ENCODE peak calls at places on chromosomes 6 and 20, in eight cellular contexts. X, V, S, F, O, H, P and I are unnamed samples.

GRCh38 chr20:47315339-47315662 is 41.2 kb downstream of the ZMYND8 start:
- DNase-seq in X (no peak), V (peak), S (no peak), F (no peak), O (no peak), H (no peak), P (no peak), I (no peak)

GRCh38 chr6:113067612-113068262 is 720.6 kb downstream of the RFPL4B start:
- DNase-seq in X (no peak), V (no peak), S (no peak), F (no peak), O (no peak), H (no peak), P (no peak), I (no peak)

GRCh38 chr20:63687419-63688233 is 8.8 kb upstream of the TNFRSF6B start:
- DNase-seq in X (no peak), V (no peak), S (no peak), F (no peak), O (no peak), H (no peak), P (no peak), I (no peak)

GRCh38 chr20:3869839-3870634 is 19.1 kb upstream of the PANK2 start:
- DNase-seq in X (no peak), V (no peak), S (no peak), F (no peak), O (no peak), H (no peak), P (no peak), I (no peak)

GRCh38 chr6:137571854-137572253 is 77.7 kb upstream of the OLIG3 start:
- DNase-seq in X (peak), V (no peak), S (no peak), F (peak), O (no peak), H (peak), P (peak), I (no peak)

GRCh38 chr6:117270121-117270959 is 5.0 kb downstream of the VGLL2 start:
- DNase-seq in X (peak), V (no peak), S (no peak), F (no peak), O (peak), H (no peak), P (no peak), I (no peak)

GRCh38 chr6:68635706-68636513 is 828 bp downstream of the ADGRB3 start:
- DNase-seq in X (peak), V (peak), S (peak), F (no peak), O (peak), H (no peak), P (no peak), I (no peak)

GRCh38 chr20:36352843-36353553 is 46.9 kb downstream of the DLGAP4 start:
- DNase-seq in X (no peak), V (no peak), S (no peak), F (no peak), O (no peak), H (no peak), P (no peak), I (no peak)

GRCh38 chr6:123841067-123841896 is 37.6 kb downstream of the NKAIN2 start:
- DNase-seq in X (no peak), V (no peak), S (no peak), F (no peak), O (no peak), H (no peak), P (no peak), I (no peak)

GRCh38 chr6:166417285-166417691 is 34.5 kb upstream of the MPC1 start:
- DNase-seq in X (no peak), V (no peak), S (no peak), F (no peak), O (no peak), H (no peak), P (peak), I (no peak)

GRCh38 chr20:62625516-62625915 is 16.8 kb upstream of the SLCO4A1 start:
- DNase-seq in X (no peak), V (no peak), S (no peak), F (no peak), O (no peak), H (no peak), P (no peak), I (no peak)

GRCh38 chr6:39076086-39076992 is 27.8 kb downstream of the GLP1R start:
- DNase-seq in X (no peak), V (no peak), S (no peak), F (no peak), O (no peak), H (peak), P (no peak), I (peak)

DNA sequence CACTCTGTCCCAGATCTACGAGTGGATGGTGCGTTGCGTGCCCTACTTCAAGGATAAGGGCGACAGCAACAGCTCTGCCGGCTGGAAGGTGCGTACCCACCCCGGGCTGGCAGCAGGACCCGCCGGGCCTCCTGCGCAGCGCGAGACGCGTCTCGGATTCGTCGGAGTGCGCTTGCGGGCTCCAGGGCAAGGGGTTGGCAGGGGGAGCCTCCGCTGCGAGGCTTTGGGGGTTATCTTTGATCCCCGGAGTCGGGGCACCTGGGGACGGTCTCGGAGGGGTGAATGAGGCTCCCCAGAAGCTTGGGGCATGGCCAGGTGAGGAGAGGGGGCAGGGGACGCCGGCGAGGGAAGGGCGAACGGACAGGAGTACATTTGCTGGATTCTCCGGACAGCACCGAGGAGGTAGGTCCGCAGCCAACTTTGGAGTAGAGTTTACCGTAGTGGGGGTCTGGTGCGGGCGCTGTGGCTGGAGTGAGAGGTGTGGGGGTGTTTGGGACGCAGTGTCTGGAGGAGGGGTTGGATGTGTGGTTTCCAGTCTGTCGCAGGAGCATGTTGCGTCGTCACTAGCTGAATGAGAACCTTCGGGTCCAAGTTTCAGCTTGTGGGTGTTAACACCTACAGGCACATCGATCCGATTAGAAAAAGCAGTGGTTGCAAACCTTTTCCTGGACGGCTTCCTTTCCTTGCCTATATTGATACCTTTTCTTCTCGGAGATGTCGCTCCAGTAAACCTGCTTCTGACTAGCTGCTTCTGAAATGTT is 1.2 kb downstream of the FOXO3 start:
- DNase-seq in X (peak), V (no peak), S (peak), F (no peak), O (peak), H (peak), P (no peak), I (no peak)
- TF ChIP-seq CTCF in X (no peak), V (no peak), S (no peak), F (no peak), O (no peak), H (no peak), P (no peak), I (no peak)

GRCh38 chr6:40307712-40308111 is 279.5 kb downstream of the LRFN2 start:
- DNase-seq in X (no peak), V (no peak), S (no peak), F (no peak), O (no peak), H (no peak), P (no peak), I (no peak)
- TF ChIP-seq CTCF in X (no peak), V (no peak), S (no peak), F (no peak), O (no peak), H (no peak), P (no peak), I (no peak)

DNA sequence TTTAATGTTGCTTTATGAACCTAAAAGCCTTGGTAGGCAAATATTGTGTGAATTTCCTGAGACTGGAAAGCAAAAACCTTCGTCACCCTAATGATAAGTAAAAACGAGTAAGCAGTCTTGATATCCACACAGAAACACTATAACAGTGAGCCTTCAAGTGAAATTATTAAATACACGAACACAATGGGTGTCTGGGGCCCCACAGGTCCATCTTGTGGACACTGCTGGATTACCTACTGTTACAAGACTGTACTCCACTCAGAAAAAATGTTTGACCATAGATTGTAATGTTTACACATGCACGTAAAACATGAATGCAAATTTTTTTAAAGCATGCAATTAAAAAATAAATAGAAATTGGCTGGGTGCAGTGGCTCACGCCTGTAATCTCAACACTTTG is 466.9 kb downstream of the CD83 start:
- DNase-seq in X (no peak), V (no peak), S (no peak), F (no peak), O (no peak), H (no peak), P (no peak), I (no peak)
- TF ChIP-seq CTCF in X (no peak), V (no peak), S (peak), F (no peak), O (no peak), H (no peak), P (no peak), I (peak)

GRCh38 chr6:135875446-135875845 is 23.9 kb downstream of the PDE7B start:
- DNase-seq in X (no peak), V (no peak), S (no peak), F (no peak), O (no peak), H (no peak), P (no peak), I (no peak)
- TF ChIP-seq CTCF in X (no peak), V (no peak), S (no peak), F (no peak), O (no peak), H (no peak), P (no peak), I (no peak)

GRCh38 chr20:45100563-45101245 is at the start of gene KCNS1:
- DNase-seq in X (peak), V (no peak), S (no peak), F (no peak), O (no peak), H (no peak), P (no peak), I (no peak)
- TF ChIP-seq CTCF in X (no peak), V (no peak), S (no peak), F (no peak), O (no peak), H (no peak), P (no peak), I (peak)

DNA sequence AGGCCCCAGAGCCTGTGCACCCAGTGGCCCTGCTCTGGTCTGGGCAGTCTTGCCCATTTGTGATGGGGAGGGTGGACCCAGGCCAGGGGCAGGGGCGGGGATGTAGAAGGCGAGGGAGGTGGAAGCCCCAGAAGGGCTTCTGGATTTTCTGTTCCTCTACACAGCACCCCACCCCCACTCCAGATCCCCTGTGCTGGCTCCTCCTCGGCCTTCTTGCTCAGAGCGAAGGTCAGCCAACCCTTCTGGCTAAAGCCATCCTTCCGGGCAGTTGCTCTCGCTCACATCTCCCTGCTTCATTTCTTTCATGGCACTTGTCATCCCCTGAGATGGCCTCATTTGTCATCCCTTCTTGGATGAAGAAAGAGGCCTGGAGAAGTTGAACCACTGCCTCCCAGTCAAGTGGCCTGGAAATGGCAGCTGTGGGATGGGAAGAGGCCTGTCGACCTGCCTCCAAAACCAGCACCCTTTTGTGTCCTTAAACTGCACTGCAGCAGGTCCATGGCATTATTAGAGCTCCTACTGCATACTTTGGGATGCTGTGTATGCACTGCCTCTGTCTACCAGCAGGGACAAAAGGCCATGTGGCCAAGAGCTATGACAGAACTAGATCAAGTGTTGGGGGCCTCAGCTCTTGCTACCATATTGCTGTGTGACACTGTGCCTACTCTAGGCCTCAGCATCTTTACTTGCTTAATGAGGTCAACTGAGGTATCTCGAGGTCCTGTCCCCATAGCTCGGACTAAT is 19.9 kb downstream of the PEDS1 start:
- DNase-seq in X (no peak), V (no peak), S (no peak), F (no peak), O (no peak), H (no peak), P (no peak), I (no peak)
- TF ChIP-seq CTCF in X (no peak), V (peak), S (peak), F (peak), O (no peak), H (no peak), P (no peak), I (peak)

GRCh38 chr6:13261464-13261994 is 66.8 kb downstream of the TBC1D7 start:
- DNase-seq in X (no peak), V (no peak), S (no peak), F (no peak), O (no peak), H (no peak), P (no peak), I (no peak)
- TF ChIP-seq CTCF in X (no peak), V (no peak), S (no peak), F (no peak), O (no peak), H (no peak), P (no peak), I (no peak)

GRCh38 chr20:48451401-48451800 is 376.4 kb downstream of the PREX1 start:
- DNase-seq in X (no peak), V (no peak), S (no peak), F (no peak), O (no peak), H (no peak), P (no peak), I (no peak)
- TF ChIP-seq CTCF in X (no peak), V (no peak), S (no peak), F (no peak), O (no peak), H (no peak), P (no peak), I (no peak)

DNA sequence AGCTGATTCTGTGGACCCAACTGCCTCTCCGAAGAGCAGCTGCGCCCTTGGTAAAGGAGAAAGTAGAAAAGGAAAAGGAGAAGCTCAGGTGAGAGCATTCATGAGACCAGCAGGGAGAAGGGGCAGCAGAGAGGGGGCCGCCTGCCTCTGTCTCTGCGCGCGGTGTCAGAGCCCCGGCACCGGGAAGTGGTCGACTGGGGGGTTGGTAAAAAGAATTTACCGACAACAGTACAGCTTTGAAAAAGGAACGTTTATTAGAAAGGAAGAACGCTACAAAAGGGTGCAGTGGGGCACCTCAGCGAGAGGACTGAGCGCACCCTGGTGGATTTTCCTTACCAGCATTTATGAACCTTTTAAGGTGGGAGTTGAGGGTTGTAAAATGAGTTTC is 61.9 kb downstream of the GPR6 start:
- DNase-seq in X (peak), V (peak), S (no peak), F (peak), O (no peak), H (peak), P (peak), I (no peak)
- TF ChIP-seq CTCF in X (no peak), V (peak), S (peak), F (peak), O (no peak), H (no peak), P (peak), I (no peak)

DNA sequence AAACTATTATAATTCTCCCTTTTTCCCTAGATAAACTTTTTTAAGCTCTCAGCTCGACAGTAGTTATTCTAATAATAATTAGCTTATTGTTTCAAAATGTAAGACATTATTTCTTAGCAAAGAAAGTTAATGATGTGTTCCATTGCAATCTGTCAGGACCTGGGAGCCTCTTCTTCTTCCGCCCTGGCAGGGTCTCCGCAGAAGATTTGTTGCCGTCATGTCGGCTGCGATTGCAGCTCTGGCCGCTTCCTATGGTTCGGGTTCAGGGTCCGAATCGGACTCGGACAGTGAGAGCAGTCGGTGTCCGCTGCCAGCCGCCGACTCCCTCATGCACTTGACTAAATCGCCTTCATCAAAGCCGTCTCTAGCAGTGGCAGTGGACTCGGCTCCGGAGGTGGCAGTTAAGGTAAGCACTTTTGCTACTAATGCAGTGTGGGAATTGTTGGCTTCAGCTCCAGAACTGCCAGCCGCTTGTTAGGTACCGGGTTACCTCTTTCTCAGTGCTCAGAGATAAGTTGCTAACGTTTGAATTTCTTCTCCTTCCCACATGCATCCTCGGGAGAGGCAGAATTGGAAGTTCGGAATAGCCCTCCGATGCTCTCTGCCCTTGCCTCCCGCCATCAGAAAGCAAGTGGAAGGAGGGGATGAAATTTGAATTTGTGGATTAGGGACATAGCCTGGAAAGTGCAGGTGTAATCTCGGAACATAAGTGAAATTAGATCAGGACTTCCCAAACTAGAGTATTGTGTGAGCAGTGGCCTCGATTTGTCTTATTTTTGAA is at the start of gene CDC40:
- DNase-seq in X (peak), V (no peak), S (peak), F (no peak), O (peak), H (peak), P (peak), I (peak)
- TF ChIP-seq CTCF in X (no peak), V (no peak), S (no peak), F (no peak), O (no peak), H (no peak), P (no peak), I (no peak)